ENCODE peak calls at places on chromosomes 3 and 15, in six cellular contexts. U is HepG2, N is GM23338, X is GM12878, Z is H1, A is K562. B is an unnamed sample.

GRCh38 chr15:50116477-50116876 is 2.6 kb downstream of the ATP8B4 start:
- DNase-seq in X (no peak), A (peak; percentile 39), N (peak; percentile 92), U (peak; percentile 78), Z (peak; percentile 56), B (peak; percentile 61)

GRCh38 chr3:48026098-48026497 is 9.9 kb upstream of the MAP4 start:
- DNase-seq in A (no peak), X (no peak), Z (no peak), U (no peak), N (no peak), B (no peak)

GRCh38 chr3:163573324-163573723 is 1505.0 kb downstream of the SI start:
- DNase-seq in X (no peak), Z (no peak), A (no peak), N (no peak), U (no peak), B (no peak)

GRCh38 chr3:107416886-107417285 is 39.6 kb downstream of the CCDC54 start:
- DNase-seq in U (no peak), Z (no peak), N (no peak), X (no peak), A (no peak), B (no peak)

GRCh38 chr3:126620743-126621142 is 34.2 kb downstream of the TXNRD3 start:
- DNase-seq in U (no peak), Z (no peak), A (no peak), N (no peak), X (no peak), B (no peak)

GRCh38 chr15:51366911-51367310 is 25.5 kb downstream of the GLDN start:
- DNase-seq in Z (no peak), N (no peak), X (no peak), A (no peak), U (no peak), B (no peak)

GRCh38 chr3:294096-294495 is 97.5 kb downstream of the CHL1 start:
- DNase-seq in U (no peak), Z (no peak), X (no peak), N (no peak), A (no peak), B (no peak)

GRCh38 chr3:156469456-156469855 is 85.5 kb downstream of the SSR3 start:
- DNase-seq in A (no peak), X (no peak), Z (no peak), U (no peak), N (no peak), B (no peak)

GRCh38 chr3:197027896-197028710 is 1.5 kb downstream of the MELTF start:
- DNase-seq in Z (peak; percentile 50), X (no peak), N (no peak), U (no peak), A (no peak), B (no peak)

GRCh38 chr3:66418432-66419052 is 82.3 kb downstream of the LRIG1 start:
- DNase-seq in X (no peak), N (no peak), A (no peak), Z (no peak), U (no peak), B (no peak)

GRCh38 chr3:123046262-123046873 is 18.8 kb upstream of the SEMA5B start:
- DNase-seq in A (no peak), U (no peak), Z (no peak), N (no peak), X (no peak), B (no peak)

GRCh38 chr3:185371683-185372082 is 8.7 kb downstream of the MAP3K13 start:
- DNase-seq in N (no peak), Z (no peak), A (no peak), U (no peak), X (no peak), B (no peak)

GRCh38 chr3:172530566-172530965 is 7.3 kb upstream of the TNFSF10 start:
- DNase-seq in N (no peak), Z (no peak), A (no peak), X (no peak), U (no peak), B (no peak)

GRCh38 chr3:127668906-127669305 is 3.8 kb upstream of the ABTB1 start:
- DNase-seq in X (no peak), U (no peak), Z (no peak), N (no peak), A (no peak), B (no peak)

GRCh38 chr3:44499149-44499898 is 21.9 kb upstream of the ZNF445 start:
- DNase-seq in A (no peak), N (no peak), Z (no peak), X (no peak), U (no peak), B (no peak)
- TF ChIP-seq CREB1 in A (no peak), N (no peak), Z (no peak), X (no peak), U (no peak), B (no peak)

GRCh38 chr15:92056875-92057274 is 203.4 kb downstream of the SLCO3A1 start:
- DNase-seq in X (no peak), A (no peak), Z (no peak), N (no peak), U (no peak), B (no peak)
- TF ChIP-seq CREB1 in X (no peak), A (no peak), Z (no peak), N (no peak), U (no peak), B (no peak)

DNA sequence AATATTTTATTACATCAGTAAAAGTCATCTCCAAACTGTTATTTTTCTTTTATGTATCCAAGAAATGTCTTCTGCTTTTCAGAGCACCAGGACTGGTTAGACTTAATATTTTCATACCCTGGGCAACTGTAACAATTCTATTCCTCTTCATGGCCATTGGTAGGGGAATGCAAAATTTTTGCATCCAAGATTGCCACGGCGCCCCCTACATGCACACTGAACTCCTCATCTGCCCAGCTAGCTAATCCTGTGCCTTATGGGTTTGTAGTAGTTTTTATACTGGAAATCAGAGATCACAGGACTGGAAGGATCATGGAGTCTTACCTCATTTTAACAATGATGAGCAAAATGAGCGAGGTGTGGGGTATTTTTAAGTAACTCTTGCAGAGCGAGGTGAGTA is 74.2 kb downstream of the CRTC3 start:
- DNase-seq in Z (no peak), U (no peak), X (no peak), A (no peak), N (peak; percentile 42), B (no peak)
- TF ChIP-seq CREB1 in Z (no peak), U (no peak), X (no peak), A (no peak), N (no peak), B (no peak)

GRCh38 chr3:192842711-192843436 is 74.8 kb downstream of the MB21D2 start:
- DNase-seq in N (no peak), A (no peak), X (no peak), U (no peak), Z (no peak), B (no peak)
- TF ChIP-seq CREB1 in N (no peak), A (no peak), X (no peak), U (no peak), Z (no peak), B (no peak)

GRCh38 chr3:30631237-30631961 is 25.0 kb downstream of the TGFBR2 start:
- DNase-seq in U (peak; percentile 66), Z (no peak), A (no peak), X (no peak), N (no peak), B (no peak)
- TF ChIP-seq CREB1 in U (no peak), Z (no peak), A (no peak), X (no peak), N (no peak), B (no peak)

DNA sequence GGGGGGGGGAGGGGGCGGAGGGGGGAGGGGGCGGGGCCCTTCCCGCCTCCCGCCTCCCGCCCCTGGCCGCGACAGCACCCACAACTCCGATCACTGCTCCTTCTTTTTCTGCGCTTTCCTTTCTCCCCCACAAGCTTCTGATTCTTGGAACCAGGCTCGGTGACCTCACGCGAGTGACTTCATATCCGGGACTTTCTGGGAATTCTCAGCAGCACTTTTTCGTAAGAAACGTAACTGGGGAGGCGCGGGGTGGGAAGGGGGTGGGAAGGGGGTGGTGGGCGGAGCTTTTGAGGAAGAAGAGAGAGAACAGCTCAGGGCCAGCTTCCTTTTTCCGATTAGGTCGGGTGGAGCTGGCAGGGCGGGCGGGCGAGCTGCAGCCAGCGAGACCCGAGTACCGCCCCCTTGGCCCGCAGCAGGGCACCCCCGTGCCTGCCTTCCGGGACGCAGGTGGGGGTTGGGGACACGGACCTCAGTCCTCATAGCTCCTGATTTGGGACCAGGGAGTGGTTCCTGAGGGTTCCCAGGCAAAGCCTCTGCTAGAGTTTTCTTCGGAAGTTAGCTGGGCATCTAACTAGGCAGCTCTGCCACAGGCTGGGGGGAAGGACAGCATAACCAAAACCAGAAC is 14.6 kb downstream of the XIRP1 start:
- DNase-seq in Z (peak; percentile 84), U (peak; percentile 63), A (peak; percentile 84), N (peak; percentile 91), X (peak; percentile 43), B (peak; percentile 79)
- TF ChIP-seq CREB1 in Z (peak; percentile 92), U (peak; percentile 37), A (peak; percentile 92), N (peak; percentile 89), X (peak; percentile 82), B (no peak)

GRCh38 chr3:4898454-4899313 is 80.6 kb upstream of the BHLHE40 start:
- DNase-seq in Z (no peak), X (peak; percentile 53), N (no peak), U (no peak), A (peak; percentile 57), B (no peak)
- TF ChIP-seq CREB1 in Z (no peak), X (peak; percentile 43), N (no peak), U (no peak), A (no peak), B (no peak)

GRCh38 chr15:63244976-63245645 is 32.3 kb upstream of the APH1B start:
- DNase-seq in U (no peak), N (no peak), Z (no peak), X (no peak), A (no peak), B (no peak)

GRCh38 chr15:63243776-63244175 is 33.6 kb upstream of the APH1B start:
- DNase-seq in U (no peak), X (peak; percentile 16), A (no peak), N (no peak), Z (no peak), B (no peak)

GRCh38 chr15:63246691-63247464 is 30.5 kb upstream of the APH1B start:
- DNase-seq in X (no peak), U (peak; percentile 13), A (no peak), N (no peak), Z (no peak), B (no peak)

GRCh38 chr15:63243101-63243500 is 34.3 kb upstream of the APH1B start:
- DNase-seq in N (no peak), Z (no peak), A (no peak), X (no peak), U (no peak), B (no peak)

GRCh38 chr15:63244399-63244798 is 33.0 kb upstream of the APH1B start:
- DNase-seq in A (no peak), X (no peak), N (no peak), U (no peak), Z (no peak), B (no peak)
- TF ChIP-seq CREB1 in A (no peak), X (no peak), N (no peak), U (no peak), Z (no peak), B (no peak)

B was measured in WTC11.